ENCODE peak calls at places on chromosomes 13 and 19, in four cellular contexts. One of them, this sample, is unnamed.

GRCh38 chr19:2774953-2775555 is 8.0 kb downstream of the SGTA start:
- DNase-seq in uterus: no peak
- DNase-seq in right lobe of liver: no peak
- DNase-seq in stomach: no peak
- DNase-seq in this sample: no peak

GRCh38 chr19:3361384-3362216 is 4.8 kb upstream of the NFIC start:
- DNase-seq in uterus: no peak
- DNase-seq in right lobe of liver: no peak
- DNase-seq in stomach: no peak
- DNase-seq in this sample: peak; percentile 53

GRCh38 chr13:43383488-43384165 is 360.2 kb downstream of the DNAJC15 start:
- DNase-seq in uterus: no peak
- DNase-seq in right lobe of liver: no peak
- DNase-seq in stomach: no peak
- DNase-seq in this sample: no peak

GRCh38 chr13:44364601-44365000 is 9.0 kb upstream of the SERP2 start:
- DNase-seq in uterus: no peak
- DNase-seq in right lobe of liver: peak; percentile 58
- DNase-seq in stomach: no peak
- DNase-seq in this sample: no peak

GRCh38 chr19:31149306-31149975 is 199.8 kb downstream of the TSHZ3 start:
- DNase-seq in uterus: no peak
- DNase-seq in right lobe of liver: no peak
- DNase-seq in stomach: no peak
- DNase-seq in this sample: no peak

GRCh38 chr13:27264181-27264580 is 6.4 kb upstream of the RASL11A start:
- DNase-seq in uterus: no peak
- DNase-seq in right lobe of liver: no peak
- DNase-seq in stomach: no peak
- DNase-seq in this sample: no peak

GRCh38 chr13:21243045-21243842 is 66.8 kb downstream of the MRPL57 start:
- DNase-seq in uterus: no peak
- DNase-seq in right lobe of liver: no peak
- DNase-seq in stomach: no peak
- DNase-seq in this sample: no peak

GRCh38 chr19:45385392-45386221 is 15.2 kb upstream of the ERCC2 start:
- DNase-seq in uterus: no peak
- DNase-seq in right lobe of liver: no peak
- DNase-seq in stomach: no peak
- DNase-seq in this sample: no peak

GRCh38 chr13:21668665-21669599 is 1.9 kb upstream of the FGF9 start:
- DNase-seq in uterus: peak; percentile 35
- DNase-seq in right lobe of liver: no peak
- DNase-seq in stomach: no peak
- DNase-seq in this sample: no peak

GRCh38 chr19:8209965-8210659 is 942 bp downstream of the CERS4 start:
- DNase-seq in uterus: no peak
- DNase-seq in right lobe of liver: no peak
- DNase-seq in stomach: no peak
- DNase-seq in this sample: no peak

GRCh38 chr13:30341815-30342570 is 34.6 kb upstream of the KATNAL1 start:
- DNase-seq in uterus: peak; percentile 86
- DNase-seq in right lobe of liver: peak; percentile 95
- DNase-seq in stomach: peak; percentile 85
- DNase-seq in this sample: peak; percentile 85

GRCh38 chr19:50949792-50950320 is 3.0 kb downstream of the KLK5 start:
- DNase-seq in uterus: no peak
- DNase-seq in right lobe of liver: no peak
- DNase-seq in stomach: no peak
- DNase-seq in this sample: no peak

GRCh38 chr19:10884273-10884672 is 12.9 kb downstream of the CARM1 start:
- DNase-seq in uterus: peak; percentile 80
- DNase-seq in right lobe of liver: no peak
- DNase-seq in stomach: no peak
- DNase-seq in this sample: no peak

GRCh38 chr13:36887758-36888521 is 32.1 kb downstream of the SMAD9 start:
- DNase-seq in uterus: no peak
- DNase-seq in right lobe of liver: no peak
- DNase-seq in stomach: no peak
- DNase-seq in this sample: no peak

GRCh38 chr13:113658836-113659235 is 838 bp upstream of the ATP4B start:
- DNase-seq in uterus: peak; percentile 1
- DNase-seq in right lobe of liver: peak; percentile 42
- DNase-seq in stomach: peak; percentile 23
- DNase-seq in this sample: no peak

GRCh38 chr13:31201341-31202024 is 1.7 kb downstream of the B3GLCT start:
- DNase-seq in uterus: peak; percentile 58
- DNase-seq in right lobe of liver: peak; percentile 69
- DNase-seq in stomach: no peak
- DNase-seq in this sample: peak; percentile 29

GRCh38 chr13:53015971-53016370 is 12.6 kb upstream of the OLFM4 start:
- DNase-seq in uterus: no peak
- DNase-seq in right lobe of liver: no peak
- DNase-seq in stomach: no peak
- DNase-seq in this sample: no peak

DNA sequence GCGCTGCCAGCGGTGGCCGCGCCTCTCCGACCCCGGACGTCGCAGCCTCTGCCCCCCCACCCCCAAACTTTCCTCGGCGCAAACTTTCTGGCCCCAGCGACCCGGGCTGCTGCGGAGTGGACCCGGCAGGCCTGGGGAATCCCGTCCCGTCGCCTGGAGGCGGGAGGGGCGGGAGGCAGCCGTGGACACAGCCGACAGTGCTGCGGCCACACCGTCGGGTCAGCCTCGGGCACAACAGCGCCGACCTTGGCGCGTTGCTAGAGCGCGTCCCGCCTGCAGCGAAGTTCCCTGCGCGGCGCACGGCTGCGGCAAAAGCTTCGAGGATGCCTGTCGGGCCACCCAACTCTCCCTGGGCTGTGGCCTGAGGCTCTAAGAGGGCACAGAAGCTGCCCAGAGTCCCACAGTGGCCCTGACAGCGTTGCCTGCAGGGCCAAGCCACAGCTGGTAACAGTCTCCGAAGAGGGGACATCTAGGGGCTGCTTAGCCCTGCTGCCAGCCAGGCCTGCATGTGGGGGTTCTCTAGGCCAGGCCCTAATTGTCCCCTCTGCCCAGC is 1.3 kb downstream of the NFIX start:
- DNase-seq in uterus: no peak
- DNase-seq in right lobe of liver: peak; percentile 63
- DNase-seq in stomach: peak; percentile 62
- DNase-seq in this sample: no peak
- H3K4me3 ChIP-seq in uterus: peak overlapping the region; percentile 68
- H3K4me3 ChIP-seq in right lobe of liver: peak overlapping the region; percentile 69
- H3K4me3 ChIP-seq in stomach: peak overlapping the region; percentile 76
- H3K4me3 ChIP-seq in this sample: peak overlapping the region; percentile 72

GRCh38 chr19:12162882-12163806 is at the start of gene ZNF136:
- DNase-seq in uterus: peak; percentile 94
- DNase-seq in right lobe of liver: peak; percentile 93
- DNase-seq in stomach: peak; percentile 95
- DNase-seq in this sample: peak; percentile 97
- TF ChIP-seq POLR2A in uterus: peak; percentile 80
- TF ChIP-seq POLR2A in right lobe of liver: peak; percentile 69
- TF ChIP-seq POLR2A in stomach: no peak
- TF ChIP-seq POLR2A in this sample: peak; percentile 45

GRCh38 chr13:35469781-35470380 is 6.6 kb downstream of the MAB21L1 start:
- DNase-seq in uterus: no peak
- DNase-seq in right lobe of liver: no peak
- DNase-seq in stomach: no peak
- DNase-seq in this sample: no peak
- H3K27me3 ChIP-seq in uterus: no peaks in the 10 kb centered on the region
- H3K27me3 ChIP-seq in right lobe of liver: peaks cover 13% of the 10 kb centered on the region
- H3K27me3 ChIP-seq in stomach: peaks cover 57% of the 10 kb centered on the region
- H3K27me3 ChIP-seq in this sample: no peaks in the 10 kb centered on the region

GRCh38 chr13:103283451-103283820 is 217.2 kb upstream of the SLC10A2 start:
- DNase-seq in uterus: no peak
- DNase-seq in right lobe of liver: no peak
- DNase-seq in stomach: no peak
- DNase-seq in this sample: no peak

GRCh38 chr13:103277959-103278673 is 211.9 kb upstream of the SLC10A2 start:
- DNase-seq in uterus: no peak
- DNase-seq in right lobe of liver: no peak
- DNase-seq in stomach: no peak
- DNase-seq in this sample: no peak

GRCh38 chr13:103287659-103288058 is 221.4 kb upstream of the SLC10A2 start:
- DNase-seq in uterus: no peak
- DNase-seq in right lobe of liver: no peak
- DNase-seq in stomach: no peak
- DNase-seq in this sample: no peak

GRCh38 chr13:103288114-103288513 is 221.9 kb upstream of the SLC10A2 start:
- DNase-seq in uterus: no peak
- DNase-seq in right lobe of liver: no peak
- DNase-seq in stomach: no peak
- DNase-seq in this sample: no peak

DNA sequence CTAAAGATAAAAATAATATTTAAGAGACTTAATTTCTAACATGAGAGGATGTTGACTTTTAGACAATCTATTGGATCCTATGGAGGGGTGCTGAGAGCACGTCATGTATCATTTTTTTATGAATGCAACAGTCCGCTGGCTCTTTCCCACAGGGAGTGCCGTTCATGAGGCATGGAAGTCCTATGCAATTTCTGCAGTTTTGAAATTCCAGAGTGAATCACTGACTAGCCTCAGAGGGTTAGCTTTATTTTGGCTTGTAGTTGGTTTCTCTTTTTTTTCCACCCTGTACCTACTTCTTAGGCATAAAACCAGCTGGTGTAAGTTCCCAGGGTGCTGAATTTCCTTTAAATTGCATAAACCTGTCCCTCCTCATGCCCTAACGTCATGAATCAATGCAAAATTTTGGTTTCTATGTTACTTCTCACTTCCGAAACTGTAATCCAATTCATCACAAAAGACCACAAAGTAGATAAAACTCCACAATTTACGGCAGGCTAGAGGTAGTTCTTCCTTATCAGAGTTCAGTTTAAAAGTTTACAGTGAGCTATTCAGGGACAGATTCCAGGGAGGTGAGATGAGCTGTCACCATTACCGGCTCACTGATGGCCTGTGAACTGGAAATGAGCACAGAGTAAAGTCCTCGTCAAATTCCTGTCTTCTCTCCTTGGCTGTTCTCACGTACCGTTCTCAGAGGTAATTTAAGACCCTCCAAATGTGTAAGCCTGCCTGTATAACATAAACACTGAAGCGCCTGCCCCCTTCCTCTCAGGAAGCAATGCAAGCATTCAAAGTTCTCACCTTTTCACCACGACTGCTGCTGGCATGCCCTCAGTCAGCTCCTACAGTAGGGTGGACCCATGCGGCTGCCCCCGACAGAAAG is 216.6 kb upstream of the SLC10A2 start:
- DNase-seq in uterus: no peak
- DNase-seq in right lobe of liver: no peak
- DNase-seq in stomach: no peak
- DNase-seq in this sample: no peak
- H3K4me3 ChIP-seq in uterus: no peak overlapping the region
- H3K4me3 ChIP-seq in right lobe of liver: no peak overlapping the region
- H3K4me3 ChIP-seq in stomach: no peak overlapping the region
- H3K4me3 ChIP-seq in this sample: no peak overlapping the region

DNA sequence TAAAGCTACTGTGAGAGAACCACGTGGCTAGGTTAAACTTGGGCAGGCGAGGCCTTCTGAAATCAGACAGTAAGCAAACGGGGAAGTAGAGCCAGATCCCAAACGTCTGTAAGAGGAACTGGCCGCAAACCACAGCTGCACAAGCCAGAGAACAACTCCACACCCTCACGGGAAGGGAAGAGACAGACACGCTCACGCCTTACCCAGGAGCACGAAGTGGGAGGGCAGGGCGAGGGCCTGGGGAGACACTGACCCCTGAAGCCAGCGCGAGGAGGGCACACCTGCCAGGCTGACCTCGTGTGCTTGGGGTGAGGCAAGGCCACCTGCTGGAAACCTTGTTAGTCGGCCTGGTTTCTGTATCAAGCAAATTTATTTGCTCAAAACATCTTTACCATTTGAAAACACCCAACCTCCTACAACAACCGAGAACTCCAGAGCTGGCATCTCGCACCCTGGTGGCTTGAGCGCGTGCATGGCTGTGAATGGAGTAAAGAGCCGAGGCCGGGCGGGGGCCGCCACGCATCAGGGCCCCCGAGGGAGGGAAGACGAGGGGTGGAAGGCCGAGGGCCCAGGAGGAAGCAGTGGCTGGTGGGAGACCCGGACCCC is 7.3 kb downstream of the POLR2E start:
- DNase-seq in uterus: no peak
- DNase-seq in right lobe of liver: no peak
- DNase-seq in stomach: no peak
- DNase-seq in this sample: peak; percentile 70
- TF ChIP-seq POLR2A in uterus: no peak
- TF ChIP-seq POLR2A in right lobe of liver: no peak
- TF ChIP-seq POLR2A in stomach: no peak
- TF ChIP-seq POLR2A in this sample: no peak

GRCh38 chr13:46129955-46130354 is 25.1 kb upstream of the CPB2 start:
- DNase-seq in uterus: no peak
- DNase-seq in right lobe of liver: no peak
- DNase-seq in stomach: no peak
- DNase-seq in this sample: no peak

GRCh38 chr13:46132109-46132508 is 27.3 kb upstream of the CPB2 start:
- DNase-seq in uterus: no peak
- DNase-seq in right lobe of liver: no peak
- DNase-seq in stomach: no peak
- DNase-seq in this sample: no peak

GRCh38 chr13:46134494-46134893 is 29.7 kb upstream of the CPB2 start:
- DNase-seq in uterus: no peak
- DNase-seq in right lobe of liver: no peak
- DNase-seq in stomach: no peak
- DNase-seq in this sample: no peak

GRCh38 chr13:46129124-46129523 is 24.3 kb upstream of the CPB2 start:
- DNase-seq in uterus: no peak
- DNase-seq in right lobe of liver: no peak
- DNase-seq in stomach: no peak
- DNase-seq in this sample: no peak

GRCh38 chr13:46131705-46132104 is 26.9 kb upstream of the CPB2 start:
- DNase-seq in uterus: no peak
- DNase-seq in right lobe of liver: no peak
- DNase-seq in stomach: no peak
- DNase-seq in this sample: no peak
- H3K27me3 ChIP-seq in uterus: no peaks in the 10 kb centered on the region
- H3K27me3 ChIP-seq in right lobe of liver: no peaks in the 10 kb centered on the region
- H3K27me3 ChIP-seq in stomach: no peaks in the 10 kb centered on the region
- H3K27me3 ChIP-seq in this sample: no peaks in the 10 kb centered on the region